ENCODE peak calls at places on chromosomes 4 and X, in six cellular contexts. C, U, X, F, P and A are unnamed samples.

GRCh38 chrX:39149761-39150160 is 348.5 kb downstream of the MID1IP1 start:
- DNase-seq in F (peak), P (peak), X (peak), C (peak), U (peak), A (no peak)

GRCh38 chr4:128349921-128350320 is 62.3 kb upstream of the PGRMC2 start:
- DNase-seq in U (peak), C (no peak), P (no peak), F (no peak), X (peak), A (no peak)

GRCh38 chr4:100631281-100631968 is 113.6 kb upstream of the EMCN start:
- DNase-seq in U (no peak), P (no peak), X (no peak), C (no peak), F (no peak), A (no peak)

GRCh38 chr4:16195209-16195608 is 31.1 kb downstream of the TAPT1 start:
- DNase-seq in C (no peak), F (no peak), U (no peak), X (no peak), P (no peak), A (no peak)

GRCh38 chr4:144650311-144650820 is 4.4 kb downstream of the HHIP start:
- DNase-seq in F (no peak), U (no peak), X (no peak), C (no peak), P (no peak), A (no peak)

GRCh38 chrX:153353416-153353815 is 19.5 kb downstream of the ZNF275 start:
- DNase-seq in U (no peak), F (no peak), X (no peak), P (no peak), C (no peak), A (no peak)

GRCh38 chr4:160296476-160296875 is 1193.6 kb downstream of the RAPGEF2 start:
- DNase-seq in P (no peak), C (no peak), F (no peak), U (no peak), X (no peak), A (no peak)

GRCh38 chr4:70997068-70997467 is 3.6 kb downstream of the DCK start:
- DNase-seq in U (no peak), P (no peak), C (no peak), F (no peak), X (no peak), A (no peak)

GRCh38 chr4:10020871-10021676 is at the start of gene SLC2A9:
- DNase-seq in F (no peak), C (no peak), P (no peak), X (peak), U (no peak), A (no peak)

GRCh38 chr4:32569844-32570243 is 1849.7 kb downstream of the PCDH7 start:
- DNase-seq in X (no peak), U (no peak), P (no peak), C (no peak), F (no peak), A (peak)

GRCh38 chr4:337932-338758 is 531 bp downstream of the ZNF141 start:
- DNase-seq in F (no peak), X (peak), P (peak), C (peak), U (peak), A (peak)

GRCh38 chr4:61200195-61200990 is at the start of gene ADGRL3:
- DNase-seq in P (peak), C (peak), X (peak), F (no peak), U (no peak), A (peak)

GRCh38 chr4:79181190-79181589 is 144.7 kb downstream of the NAA11 start:
- DNase-seq in F (no peak), C (no peak), U (no peak), P (no peak), X (no peak), A (no peak)

GRCh38 chrX:48474127-48474526 is 1.9 kb upstream of the FTSJ1 start:
- DNase-seq in C (no peak), P (no peak), F (no peak), X (no peak), U (peak), A (no peak)
- TF ChIP-seq CTCF in C (no peak), P (no peak), F (no peak), X (peak), U (no peak), A (peak)

GRCh38 chr4:74793757-74794340 is 474 bp downstream of the BTC start:
- DNase-seq in F (peak), U (peak), C (peak), P (no peak), X (peak), A (peak)
- TF ChIP-seq CTCF in F (peak), U (peak), C (peak), P (no peak), X (peak), A (no peak)

GRCh38 chrX:41857670-41858069 is 65.7 kb downstream of the CASK start:
- DNase-seq in X (no peak), F (no peak), C (no peak), P (no peak), U (no peak), A (no peak)

GRCh38 chrX:41862562-41863184 is 60.7 kb downstream of the CASK start:
- DNase-seq in X (no peak), P (no peak), C (no peak), F (no peak), U (no peak), A (no peak)

GRCh38 chrX:41868392-41868977 is 54.9 kb downstream of the CASK start:
- DNase-seq in P (no peak), U (no peak), X (no peak), F (no peak), C (no peak), A (no peak)

GRCh38 chrX:41858161-41858775 is 65.1 kb downstream of the CASK start:
- DNase-seq in P (no peak), U (no peak), F (no peak), X (no peak), C (no peak), A (no peak)

DNA sequence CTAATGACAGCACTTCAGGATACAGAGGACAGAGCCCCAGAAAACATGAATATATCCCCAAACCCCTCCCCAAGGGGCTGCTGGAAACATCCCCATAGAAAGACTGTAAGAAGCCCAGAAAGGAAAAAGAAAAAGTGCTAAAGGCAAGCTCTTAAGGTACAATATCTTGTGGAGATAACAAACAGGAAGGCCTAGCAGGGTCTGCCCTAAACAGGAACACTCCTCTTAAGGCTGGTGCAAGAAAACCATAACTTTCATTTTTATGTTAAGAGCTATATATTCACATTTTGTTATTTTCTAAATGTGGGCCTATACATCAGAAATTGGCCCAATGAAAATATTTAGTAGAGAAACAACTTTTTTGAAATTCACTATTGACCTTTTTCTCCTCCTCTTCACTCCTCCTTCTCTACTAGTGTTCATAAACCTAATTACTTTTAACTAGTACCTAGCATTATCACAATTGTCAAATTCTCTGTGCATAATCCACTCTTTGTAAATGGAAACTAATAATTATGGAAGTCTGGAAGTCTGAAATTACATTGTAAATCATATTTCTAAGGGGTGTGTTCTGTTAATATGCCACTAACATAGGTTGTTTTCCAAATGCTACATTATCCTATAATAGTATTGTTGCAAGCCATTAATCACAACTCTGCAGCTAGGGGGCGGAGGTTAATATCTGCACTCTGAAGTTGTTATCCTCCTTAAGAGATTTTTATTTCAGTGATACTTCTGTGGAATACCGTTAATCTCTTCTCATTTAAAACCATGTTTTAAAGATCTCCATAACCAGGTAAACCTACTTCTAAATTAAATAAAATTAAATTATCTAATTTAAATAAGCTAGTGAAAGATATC is 59.8 kb downstream of the CASK start:
- DNase-seq in C (no peak), X (no peak), F (no peak), U (no peak), P (no peak), A (no peak)
- TF ChIP-seq CTCF in C (no peak), X (no peak), F (no peak), U (no peak), P (no peak), A (no peak)

GRCh38 chrX:27619975-27620374 is 29.8 kb downstream of the DCAF8L2 start:
- DNase-seq in C (no peak), F (no peak), U (peak), P (no peak), X (peak), A (peak)
- TF ChIP-seq CTCF in C (peak), F (no peak), U (peak), P (no peak), X (peak), A (peak)

DNA sequence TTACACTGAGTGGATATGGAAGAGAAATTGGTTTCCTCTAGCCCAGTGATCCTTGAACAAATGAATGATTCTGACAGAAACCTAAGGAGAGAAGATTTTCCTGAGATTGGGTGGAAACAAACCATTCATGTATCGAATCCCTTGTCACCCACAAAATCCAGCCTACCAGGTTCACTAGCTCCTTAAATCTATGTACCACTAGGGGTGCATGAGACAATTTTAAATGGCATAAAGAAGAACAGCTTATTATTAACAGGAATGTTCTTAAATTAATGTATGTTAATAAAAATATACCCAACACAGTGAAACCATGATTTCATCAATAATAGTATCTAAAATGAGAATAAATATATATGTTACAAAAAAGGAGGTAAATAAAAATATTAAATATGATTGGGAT is 118.4 kb upstream of the LNX1 start:
- DNase-seq in X (no peak), U (no peak), C (no peak), F (no peak), P (no peak), A (no peak)
- TF ChIP-seq CTCF in X (peak), U (no peak), C (no peak), F (no peak), P (no peak), A (no peak)

GRCh38 chr4:154686838-154687237 is 57.0 kb upstream of the LRAT start:
- DNase-seq in U (no peak), C (no peak), P (no peak), F (no peak), X (peak), A (no peak)
- TF ChIP-seq CTCF in U (peak), C (no peak), P (no peak), F (no peak), X (peak), A (no peak)

GRCh38 chr4:82868572-82868971 is 22.4 kb downstream of the SEC31A start:
- DNase-seq in P (no peak), C (no peak), U (no peak), X (no peak), F (no peak), A (no peak)

GRCh38 chr4:82865592-82865991 is 25.4 kb downstream of the SEC31A start:
- DNase-seq in U (peak), C (no peak), F (no peak), X (peak), P (no peak), A (no peak)

GRCh38 chr4:82861529-82861928 is 29.4 kb downstream of the SEC31A start:
- DNase-seq in P (no peak), X (no peak), C (no peak), F (no peak), U (no peak), A (no peak)

GRCh38 chr4:82864336-82865001 is 26.5 kb downstream of the SEC31A start:
- DNase-seq in F (no peak), C (no peak), P (no peak), X (no peak), U (no peak), A (no peak)

GRCh38 chr4:82866706-82867385 is 24.1 kb downstream of the SEC31A start:
- DNase-seq in X (no peak), P (no peak), C (no peak), F (no peak), U (no peak), A (no peak)
- TF ChIP-seq CTCF in X (no peak), P (no peak), C (no peak), F (no peak), U (no peak), A (no peak)

GRCh38 chrX:110428144-110428543 is 69.5 kb downstream of the RTL9 start:
- DNase-seq in U (no peak), X (no peak), C (no peak), F (no peak), P (no peak), A (no peak)
- TF ChIP-seq CTCF in U (no peak), X (no peak), C (no peak), F (no peak), P (no peak), A (no peak)

GRCh38 chrX:104486691-104487090 is 79.3 kb upstream of the IL1RAPL2 start:
- DNase-seq in P (no peak), C (no peak), U (no peak), X (no peak), F (no peak), A (no peak)

DNA sequence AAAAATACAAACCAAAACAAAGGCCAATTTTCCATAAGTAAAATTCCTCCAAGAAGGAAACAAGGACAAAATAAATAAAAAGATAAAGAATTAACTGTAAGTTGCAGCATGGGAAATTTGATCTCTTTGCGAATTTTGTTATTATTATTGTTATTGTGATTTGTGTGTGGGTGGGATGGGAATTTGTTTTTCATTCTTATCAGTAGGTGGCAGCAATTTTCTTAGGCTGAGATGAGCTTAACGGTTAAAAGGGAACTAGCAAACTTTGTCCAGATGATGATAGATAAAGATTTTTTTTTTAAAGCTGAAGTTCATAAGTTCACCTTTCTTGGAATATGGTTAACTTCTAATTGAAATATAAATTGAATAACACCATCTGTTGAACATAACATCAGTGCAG is 83.2 kb upstream of the IL1RAPL2 start:
- DNase-seq in C (no peak), U (no peak), P (no peak), X (no peak), F (no peak), A (no peak)
- TF ChIP-seq CTCF in C (no peak), U (peak), P (no peak), X (no peak), F (no peak), A (no peak)